ENCODE peak calls at places on chromosome 19, in five cellular contexts. T is H9, M is neuronal stem cell, Q is H1, S is trophoblast cell. J is an unnamed sample.

GRCh38 chr19:15702590-15702930 is 25.3 kb upstream of the OR10H2 start:
- DNase-seq in M (no peak), S (peak), T (no peak), Q (no peak), J (no peak)

GRCh38 chr19:35306473-35307246 is 14.7 kb downstream of the MAG start:
- DNase-seq in T (peak), S (peak), Q (no peak), M (no peak), J (no peak)

GRCh38 chr19:7373862-7374261 is 25.1 kb downstream of the ARHGEF18 start:
- DNase-seq in S (peak), M (no peak), T (peak), Q (no peak), J (peak)

GRCh38 chr19:10766049-10766623 is 48.3 kb downstream of the DNM2 start:
- DNase-seq in T (no peak), M (no peak), Q (no peak), S (no peak), J (no peak)

GRCh38 chr19:30739394-30739793 is 367.2 kb downstream of the ZNF536 start:
- DNase-seq in Q (no peak), M (no peak), T (no peak), S (no peak), J (no peak)

GRCh38 chr19:6501740-6502648 is at the start of gene TUBB4A:
- DNase-seq in T (peak), Q (peak), M (no peak), S (no peak), J (no peak)

GRCh38 chr19:18230941-18231734 is 4.9 kb upstream of the PDE4C start:
- DNase-seq in S (no peak), M (no peak), T (no peak), Q (peak), J (peak)

GRCh38 chr19:1009043-1009975 is 9.1 kb downstream of the GRIN3B start:
- DNase-seq in M (no peak), Q (no peak), S (peak), T (no peak), J (no peak)

GRCh38 chr19:11530432-11530831 is 1.5 kb upstream of the ECSIT start:
- DNase-seq in T (peak), Q (peak), S (peak), M (no peak), J (peak)

GRCh38 chr19:16736709-16737108 is 17.1 kb downstream of the NWD1 start:
- DNase-seq in M (no peak), T (no peak), Q (no peak), S (peak), J (no peak)

GRCh38 chr19:19461671-19462622 is 53.4 kb downstream of the TSSK6 start:
- DNase-seq in S (no peak), M (peak), T (peak), Q (peak), J (peak)

GRCh38 chr19:45094158-45094557 is 1.2 kb downstream of the PPP1R37 start:
- DNase-seq in Q (no peak), M (no peak), S (no peak), T (no peak), J (no peak)

GRCh38 chr19:751501-752341 is 809 bp downstream of the MISP start:
- DNase-seq in S (peak), Q (no peak), T (peak), M (no peak), J (peak)

GRCh38 chr19:29172302-29172701 is 40.6 kb downstream of the UQCRFS1 start:
- DNase-seq in T (no peak), S (peak), Q (no peak), M (no peak), J (no peak)

GRCh38 chr19:48760514-48761221 is 5.3 kb downstream of the FGF21 start:
- DNase-seq in Q (no peak), T (no peak), S (no peak), M (no peak), J (no peak)

GRCh38 chr19:52498571-52498970 is 28.9 kb upstream of the ZNF808 start:
- DNase-seq in S (peak), M (no peak), T (no peak), Q (no peak), J (no peak)

GRCh38 chr19:51691122-51692064 is 1.7 kb upstream of the SPACA6 start:
- DNase-seq in M (no peak), Q (no peak), T (no peak), S (no peak), J (peak)

GRCh38 chr19:50567052-50567841 is 988 bp downstream of the LRRC4B start:
- DNase-seq in M (peak), T (no peak), S (no peak), Q (peak), J (no peak)

GRCh38 chr19:16860118-16860517 is 28.7 kb upstream of the F2RL3 start:
- DNase-seq in M (no peak), T (no peak), S (no peak), Q (no peak), J (no peak)

GRCh38 chr19:10816691-10817090 is 19.3 kb downstream of the TMED1 start:
- DNase-seq in M (no peak), S (no peak), Q (no peak), T (no peak), J (no peak)

GRCh38 chr19:55368701-55369563 is 1.3 kb downstream of the IL11 start:
- DNase-seq in Q (no peak), M (no peak), S (peak), T (peak), J (peak)

GRCh38 chr19:30450101-30450500 is 77.9 kb downstream of the ZNF536 start:
- DNase-seq in T (peak), Q (no peak), S (no peak), M (peak), J (no peak)

GRCh38 chr19:51114087-51114714 is 6.0 kb upstream of the CTU1 start:
- DNase-seq in T (no peak), Q (no peak), S (no peak), M (no peak), J (no peak)

GRCh38 chr19:16025108-16026101 is 50.9 kb upstream of the TPM4 start:
- DNase-seq in Q (no peak), T (peak), M (no peak), S (peak), J (peak)

GRCh38 chr19:14433454-14434156 is 499 bp downstream of the PKN1 start:
- DNase-seq in Q (peak), S (peak), T (no peak), M (no peak), J (no peak)

GRCh38 chr19:12657966-12658365 is 8.6 kb downstream of the MAN2B1 start:
- DNase-seq in S (no peak), Q (no peak), T (no peak), M (no peak), J (no peak)

GRCh38 chr19:12655546-12655945 is 11.0 kb downstream of the MAN2B1 start:
- DNase-seq in T (no peak), M (no peak), S (no peak), Q (no peak), J (no peak)

GRCh38 chr19:12652219-12652618 is 14.3 kb downstream of the MAN2B1 start:
- DNase-seq in M (no peak), T (no peak), Q (no peak), S (no peak), J (no peak)

GRCh38 chr19:12660980-12661379 is 5.6 kb downstream of the MAN2B1 start:
- DNase-seq in S (no peak), T (no peak), M (no peak), Q (no peak), J (no peak)

GRCh38 chr19:12656899-12657571 is 9.5 kb downstream of the MAN2B1 start:
- DNase-seq in M (no peak), S (no peak), Q (peak), T (peak), J (no peak)
- H2BK12ac ChIP-seq in M (no peak), S (no peak), Q (no peak), T (no peak), J (no peak)

GRCh38 chr19:43560687-43561086 is 14.6 kb downstream of the XRCC1 start:
- DNase-seq in T (peak), Q (no peak), M (no peak), S (no peak), J (peak)

GRCh38 chr19:43561144-43561970 is 14.0 kb downstream of the XRCC1 start:
- DNase-seq in T (no peak), Q (no peak), S (peak), M (no peak), J (no peak)

GRCh38 chr19:43563816-43564215 is 11.5 kb downstream of the XRCC1 start:
- DNase-seq in T (no peak), M (no peak), Q (no peak), S (no peak), J (no peak)

GRCh38 chr19:43562698-43563241 is 12.6 kb downstream of the XRCC1 start:
- DNase-seq in Q (no peak), M (no peak), S (peak), T (no peak), J (peak)

GRCh38 chr19:43562211-43562697 is 13.1 kb downstream of the XRCC1 start:
- DNase-seq in M (no peak), S (no peak), Q (no peak), T (no peak), J (no peak)
- H2BK5ac ChIP-seq in M (no peak), S (no peak), Q (no peak), T (no peak), J (no peak)

DNA sequence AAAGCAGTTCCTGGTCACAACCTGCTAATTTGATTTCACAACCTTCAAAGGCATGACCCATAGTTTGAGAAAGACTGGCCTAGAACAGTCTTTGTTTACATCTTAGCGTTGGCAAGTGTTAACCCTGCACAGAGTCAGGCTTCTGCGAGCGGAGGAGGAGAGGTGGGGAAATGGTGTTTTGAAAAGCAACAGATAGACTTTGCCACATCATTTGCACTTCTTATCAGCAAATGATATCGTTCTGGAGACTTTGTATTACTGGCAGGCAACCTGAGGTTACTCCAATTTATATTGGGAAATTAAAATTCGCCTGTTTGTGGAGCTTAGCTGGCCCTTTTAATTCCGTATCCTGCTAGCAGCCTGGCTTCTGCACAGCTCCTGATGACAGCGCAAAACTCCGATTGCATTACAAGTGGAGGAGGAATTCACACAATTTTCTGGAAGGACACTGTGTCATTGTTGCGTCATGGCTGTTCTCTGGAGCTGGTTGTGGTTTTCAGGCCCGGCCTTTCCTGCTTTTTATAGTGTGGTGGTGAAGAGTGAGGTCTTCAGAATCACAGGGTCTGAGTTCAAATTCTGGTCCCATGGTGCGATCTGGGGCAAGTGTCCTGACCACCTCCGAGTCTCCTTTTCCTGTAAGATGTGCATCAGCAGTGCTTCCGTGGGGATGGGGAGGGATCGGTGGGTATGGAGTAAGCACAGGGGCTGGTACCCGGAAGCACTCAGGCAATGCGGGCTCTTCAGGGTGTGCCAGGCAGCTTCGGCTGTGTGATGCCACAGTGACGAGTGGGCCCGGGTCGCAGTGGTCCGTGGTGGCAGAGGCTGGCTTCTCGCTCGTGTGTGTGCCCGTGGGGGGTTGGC is 49.1 kb upstream of the EHD2 start:
- DNase-seq in T (no peak), Q (no peak), S (peak), M (no peak), J (peak)
- H3K18ac ChIP-seq in T (no peak), Q (no peak), S (peak), M (no peak), J (peak)

DNA sequence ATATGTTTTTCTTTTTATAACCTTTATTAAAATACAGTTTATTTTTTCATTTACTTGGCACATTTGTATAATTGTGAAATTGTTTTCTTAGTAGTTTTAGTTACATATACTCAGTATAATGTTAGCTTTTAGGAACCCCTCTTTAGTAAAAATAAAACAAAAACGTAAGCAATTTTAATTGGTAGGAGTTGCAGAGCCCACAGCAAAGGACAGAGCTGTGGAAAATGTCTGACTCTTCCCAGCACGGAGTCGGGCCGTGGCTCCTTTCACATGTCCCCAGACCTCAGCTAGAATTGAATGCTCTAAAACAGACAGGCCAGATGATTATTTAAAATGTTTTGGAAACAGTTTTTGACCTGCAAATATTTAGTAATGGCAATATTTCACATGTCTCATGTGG is 27.9 kb upstream of the CEACAM21 start:
- DNase-seq in M (no peak), Q (no peak), S (no peak), T (no peak), J (no peak)
- H2BK12ac ChIP-seq in M (no peak), Q (no peak), S (no peak), T (no peak), J (no peak)

GRCh38 chr19:58586131-58586765 is 13.1 kb upstream of the MZF1 start:
- DNase-seq in M (no peak), Q (no peak), S (no peak), T (no peak), J (no peak)
- H2BK5ac ChIP-seq in M (no peak), Q (no peak), S (no peak), T (no peak), J (no peak)

GRCh38 chr19:27718262-27718661 is 1494.7 kb downstream of the UQCRFS1 start:
- DNase-seq in Q (no peak), S (peak), T (no peak), M (no peak), J (no peak)

GRCh38 chr19:27714857-27715256 is 1498.1 kb downstream of the UQCRFS1 start:
- DNase-seq in T (no peak), Q (no peak), M (no peak), S (no peak), J (no peak)

GRCh38 chr19:27719034-27719433 is 1493.9 kb downstream of the UQCRFS1 start:
- DNase-seq in M (no peak), S (peak), T (no peak), Q (no peak), J (no peak)

GRCh38 chr19:27717825-27718224 is 1495.1 kb downstream of the UQCRFS1 start:
- DNase-seq in S (no peak), T (no peak), M (no peak), Q (no peak), J (no peak)

GRCh38 chr19:27716922-27717321 is 1496.0 kb downstream of the UQCRFS1 start:
- DNase-seq in S (no peak), M (no peak), Q (no peak), T (no peak), J (no peak)
- H3K18ac ChIP-seq in S (no peak), M (no peak), Q (no peak), T (no peak), J (no peak)

GRCh38 chr19:39752795-39753194 is 15.0 kb upstream of the CLC start:
- DNase-seq in T (no peak), S (no peak), Q (no peak), M (no peak), J (no peak)

GRCh38 chr19:39745645-39746044 is 7.8 kb upstream of the CLC start:
- DNase-seq in S (no peak), T (no peak), M (no peak), Q (no peak), J (no peak)

GRCh38 chr19:39752390-39752789 is 14.6 kb upstream of the CLC start:
- DNase-seq in S (no peak), T (no peak), Q (no peak), M (no peak), J (no peak)

DNA sequence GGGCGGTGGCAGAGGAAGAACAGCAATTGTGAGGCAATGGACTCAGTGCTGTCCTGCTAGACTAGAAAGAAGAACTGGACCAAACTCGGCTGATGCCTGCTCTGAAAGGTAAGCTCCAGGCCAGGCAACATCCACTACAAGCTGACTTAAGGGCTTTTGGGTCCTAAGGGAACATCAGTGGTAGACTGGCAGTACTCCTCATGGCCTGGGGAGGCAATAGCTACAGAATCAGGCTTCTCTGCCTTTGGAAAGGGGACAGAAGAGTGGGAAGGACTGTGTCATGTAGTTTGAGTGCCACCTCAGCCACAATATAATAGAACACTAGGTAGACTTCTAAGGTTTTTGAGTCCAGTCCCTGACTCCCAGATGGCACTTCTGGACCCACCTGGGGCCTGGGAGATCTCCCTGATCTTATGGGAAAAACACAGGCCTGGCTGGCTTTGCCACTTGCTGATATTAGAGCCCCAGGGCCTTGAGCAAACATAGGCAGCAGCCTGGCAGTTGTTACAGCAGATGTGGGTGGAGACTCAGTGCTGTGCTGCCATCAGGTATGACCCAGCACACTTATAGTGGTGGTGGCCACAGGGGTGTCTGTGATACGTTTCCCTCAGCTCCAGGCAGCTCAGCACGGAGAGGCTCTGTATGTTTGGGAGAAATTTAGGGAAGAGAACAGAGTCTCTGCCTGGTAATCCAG is 9.2 kb upstream of the CLC start:
- DNase-seq in T (no peak), M (no peak), Q (no peak), S (no peak), J (no peak)
- H2BK12ac ChIP-seq in T (no peak), M (no peak), Q (no peak), S (no peak), J (no peak)

GRCh38 chr19:38721496-38721895 is 22.8 kb downstream of the CAPN12 start:
- DNase-seq in M (no peak), T (no peak), S (no peak), Q (no peak), J (no peak)

GRCh38 chr19:38720559-38721236 is 23.6 kb downstream of the CAPN12 start:
- DNase-seq in Q (no peak), M (no peak), T (no peak), S (no peak), J (no peak)

GRCh38 chr19:38722947-38723605 is 21.2 kb downstream of the CAPN12 start:
- DNase-seq in Q (no peak), M (no peak), S (no peak), T (no peak), J (no peak)

GRCh38 chr19:38723606-38724379 is 20.5 kb downstream of the CAPN12 start:
- DNase-seq in T (no peak), S (no peak), M (no peak), Q (no peak), J (no peak)

GRCh38 chr19:38721977-38722773 is 22.1 kb downstream of the CAPN12 start:
- DNase-seq in S (no peak), M (peak), T (no peak), Q (no peak), J (no peak)
- H2BK5ac ChIP-seq in S (no peak), M (peak), T (no peak), Q (no peak), J (no peak)